ENCODE peak calls at places on chromosome 16, in seven cellular contexts. V, U, W, R, A, P and E are unnamed samples.

GRCh38 chr16:86667035-86667434 is 88.7 kb downstream of the FOXL1 start:
- DNase-seq in W (no peak), R (no peak), P (no peak), V (no peak), U (peak), A (no peak), E (no peak)

GRCh38 chr16:2152695-2153506 is 2.7 kb upstream of the TRAF7 start:
- DNase-seq in U (no peak), V (peak), R (peak), A (peak), P (no peak), W (peak), E (no peak)

GRCh38 chr16:81634380-81635121 is 144.5 kb upstream of the PLCG2 start:
- DNase-seq in V (no peak), A (peak), U (peak), R (no peak), P (no peak), W (no peak), E (no peak)

GRCh38 chr16:80509872-80510271 is 30.9 kb upstream of the DYNLRB2 start:
- DNase-seq in U (no peak), V (no peak), W (no peak), A (no peak), P (no peak), R (no peak), E (no peak)

GRCh38 chr16:83725313-83725712 is 82.5 kb upstream of the HSBP1 start:
- DNase-seq in A (no peak), V (no peak), P (no peak), U (no peak), R (no peak), W (no peak), E (no peak)

GRCh38 chr16:71626858-71627213 is 852 bp downstream of the MARVELD3 start:
- DNase-seq in W (peak), A (no peak), U (no peak), V (no peak), P (peak), R (peak), E (no peak)

GRCh38 chr16:69924777-69925191 is 26.4 kb upstream of the CLEC18A start:
- DNase-seq in W (peak), U (peak), R (peak), P (peak), V (peak), A (peak), E (no peak)

GRCh38 chr16:1526608-1527555 is 6.6 kb upstream of the TMEM204 start:
- DNase-seq in R (no peak), U (no peak), A (no peak), V (no peak), P (no peak), W (no peak), E (no peak)

GRCh38 chr16:87499189-87499486 is 6.3 kb upstream of the ZCCHC14 start:
- DNase-seq in W (no peak), U (peak), V (peak), A (peak), R (peak), P (no peak), E (no peak)

GRCh38 chr16:28925386-28926228 is 569 bp upstream of the RABEP2 start:
- DNase-seq in V (peak), P (peak), R (peak), W (peak), A (peak), U (peak), E (peak)

GRCh38 chr16:53052519-53053501 is at the start of gene CHD9NB:
- DNase-seq in P (no peak), V (peak), A (peak), W (peak), R (peak), U (peak), E (peak)

GRCh38 chr16:2482181-2483107 is 7.5 kb downstream of the TBC1D24 start:
- DNase-seq in V (peak), A (peak), R (peak), W (peak), U (peak), P (no peak), E (no peak)

GRCh38 chr16:7946142-7946541 is 613.5 kb downstream of the RBFOX1 start:
- DNase-seq in R (no peak), P (no peak), A (no peak), W (no peak), V (no peak), U (no peak), E (no peak)

GRCh38 chr16:1183235-1183907 is 30.5 kb downstream of the CACNA1H start:
- DNase-seq in P (peak), U (peak), V (peak), A (peak), R (no peak), W (peak), E (peak)

GRCh38 chr16:2275476-2276450 is 7.8 kb upstream of the RNPS1 start:
- DNase-seq in R (no peak), U (no peak), V (no peak), W (no peak), A (no peak), P (no peak), E (no peak)

GRCh38 chr16:10519929-10520868 is 60.2 kb downstream of the EMP2 start:
- DNase-seq in A (no peak), W (peak), V (peak), P (no peak), R (no peak), U (no peak), E (no peak)

GRCh38 chr16:901715-902601 is 68.8 kb downstream of the LMF1 start:
- DNase-seq in V (no peak), R (no peak), W (no peak), P (no peak), A (no peak), U (no peak), E (no peak)

GRCh38 chr16:621526-622105 is 9.2 kb upstream of the WFIKKN1 start:
- DNase-seq in V (no peak), A (no peak), W (no peak), U (no peak), P (no peak), R (no peak), E (no peak)

GRCh38 chr16:69270831-69271230 is 40.3 kb upstream of the VPS4A start:
- DNase-seq in P (no peak), V (peak), U (no peak), R (no peak), A (no peak), W (no peak), E (no peak)

GRCh38 chr16:72961115-72961832 is 86.7 kb downstream of the ZFHX3 start:
- DNase-seq in W (no peak), P (peak), V (peak), A (peak), R (no peak), U (peak), E (peak)

GRCh38 chr16:354286-354881 is 1.9 kb upstream of the AXIN1 start:
- DNase-seq in W (no peak), R (peak), U (no peak), A (no peak), V (no peak), P (no peak), E (no peak)

GRCh38 chr16:85075236-85075924 is 36.9 kb downstream of the CIBAR2 start:
- DNase-seq in R (no peak), W (no peak), V (no peak), U (no peak), A (no peak), P (no peak), E (no peak)

GRCh38 chr16:79185681-79186080 is 414.9 kb downstream of the MAF start:
- DNase-seq in V (no peak), U (no peak), P (no peak), W (no peak), A (no peak), R (no peak), E (no peak)

GRCh38 chr16:79767597-79768280 is 167.2 kb upstream of the MAF start:
- DNase-seq in V (peak), A (peak), W (peak), P (no peak), R (peak), U (peak), E (no peak)

GRCh38 chr16:67664871-67665270 is 1.7 kb downstream of the ENKD1 start:
- DNase-seq in R (no peak), W (peak), U (no peak), V (no peak), A (no peak), P (no peak), E (no peak)

GRCh38 chr16:67666032-67666537 is 465 bp downstream of the ENKD1 start:
- DNase-seq in U (peak), V (peak), R (no peak), A (no peak), P (peak), W (peak), E (no peak)

GRCh38 chr16:67664258-67664657 is 2.3 kb downstream of the ENKD1 start:
- DNase-seq in A (no peak), R (no peak), P (no peak), V (no peak), U (no peak), W (peak), E (no peak)

GRCh38 chr16:67666538-67667433 is at the start of the genes C16orf86 and ENKD1:
- DNase-seq in U (peak), A (peak), W (peak), V (peak), R (peak), P (peak), E (peak)

GRCh38 chr16:67665598-67665997 is 952 bp downstream of the ENKD1 start:
- DNase-seq in W (no peak), U (no peak), A (no peak), P (no peak), R (no peak), V (no peak), E (no peak)
- H3K4me3 ChIP-seq in W (peak), U (peak), A (peak), P (peak), R (peak), V (peak), E (no peak)

DNA sequence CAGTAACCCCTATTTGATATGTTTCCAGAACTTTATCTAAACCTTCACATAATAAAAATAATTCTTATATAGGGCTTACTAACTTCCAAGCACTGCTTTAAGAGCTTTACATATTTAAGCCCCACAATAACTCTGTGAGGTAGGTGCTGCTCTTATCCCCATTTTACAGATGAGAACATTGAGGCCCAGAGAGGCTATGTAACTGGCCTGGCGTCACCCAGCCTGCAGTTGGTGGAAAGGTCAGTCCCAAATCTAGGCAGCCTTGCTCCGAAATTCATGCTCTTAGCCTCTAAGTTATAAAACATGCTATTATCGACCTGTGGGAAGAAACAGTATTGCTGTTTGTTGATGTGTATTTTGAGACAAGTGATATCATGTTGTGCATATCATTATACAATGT is 9.0 kb downstream of the NLRC5 start:
- DNase-seq in P (no peak), R (no peak), W (no peak), V (no peak), A (no peak), U (no peak), E (no peak)
- H3K4me3 ChIP-seq in P (no peak), R (no peak), W (no peak), V (no peak), A (no peak), U (no peak), E (no peak)

GRCh38 chr16:11913425-11914079 is 2.2 kb downstream of the GSPT1 start:
- DNase-seq in A (peak), U (peak), P (no peak), V (peak), R (peak), W (no peak), E (peak)
- H3K4me3 ChIP-seq in A (peak), U (peak), P (peak), V (peak), R (peak), W (no peak), E (no peak)

GRCh38 chr16:16131204-16131603 is 92.1 kb downstream of the ABCC6 start:
- DNase-seq in A (no peak), W (no peak), P (no peak), R (no peak), U (no peak), V (no peak), E (no peak)
- H3K4me3 ChIP-seq in A (no peak), W (no peak), P (no peak), R (no peak), U (no peak), V (no peak), E (no peak)

DNA sequence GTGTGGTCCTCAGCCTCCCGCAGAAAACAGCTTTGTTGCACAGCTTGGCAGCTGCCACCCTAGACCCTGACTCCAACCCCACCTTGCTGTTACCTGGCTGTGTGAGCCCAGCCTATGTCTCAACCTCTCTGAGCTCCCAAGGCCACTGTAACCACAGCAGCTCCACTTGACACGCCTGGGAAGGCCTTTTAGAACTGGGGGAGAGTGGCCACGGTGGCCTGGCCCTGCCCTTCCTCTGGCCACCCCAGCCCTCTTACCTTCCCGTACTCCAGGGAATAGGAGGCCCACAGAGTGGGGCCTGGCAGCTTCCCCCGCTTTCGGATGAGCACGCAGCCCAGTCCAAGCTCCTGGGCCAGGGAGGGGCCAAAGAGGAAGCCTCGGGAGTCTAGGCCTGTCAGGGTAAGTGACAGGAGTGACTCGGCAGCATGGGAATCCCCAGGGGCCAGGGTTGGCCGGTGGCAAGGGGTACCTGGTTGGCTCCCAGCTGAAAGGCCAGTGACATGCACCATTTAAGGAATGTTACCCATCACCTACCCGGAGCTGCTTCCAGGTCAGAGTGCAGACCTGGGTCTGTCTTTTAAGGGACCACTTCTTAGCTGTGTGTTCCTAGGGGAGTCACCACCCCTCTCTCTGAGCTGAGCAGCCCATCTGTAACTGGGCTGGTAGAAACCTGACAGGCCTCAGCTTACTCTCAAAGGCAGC is 1.4 kb downstream of the APRT start:
- DNase-seq in P (peak), W (no peak), V (peak), U (no peak), R (peak), A (no peak), E (peak)
- H3K4me3 ChIP-seq in P (peak), W (no peak), V (peak), U (peak), R (peak), A (peak), E (no peak)

GRCh38 chr16:57479422-57480126 is 6.7 kb downstream of the DOK4 start:
- DNase-seq in R (peak), A (peak), V (peak), U (peak), W (no peak), P (peak), E (no peak)
- H3K4me3 ChIP-seq in R (peak), A (peak), V (peak), U (peak), W (no peak), P (peak), E (peak)

DNA sequence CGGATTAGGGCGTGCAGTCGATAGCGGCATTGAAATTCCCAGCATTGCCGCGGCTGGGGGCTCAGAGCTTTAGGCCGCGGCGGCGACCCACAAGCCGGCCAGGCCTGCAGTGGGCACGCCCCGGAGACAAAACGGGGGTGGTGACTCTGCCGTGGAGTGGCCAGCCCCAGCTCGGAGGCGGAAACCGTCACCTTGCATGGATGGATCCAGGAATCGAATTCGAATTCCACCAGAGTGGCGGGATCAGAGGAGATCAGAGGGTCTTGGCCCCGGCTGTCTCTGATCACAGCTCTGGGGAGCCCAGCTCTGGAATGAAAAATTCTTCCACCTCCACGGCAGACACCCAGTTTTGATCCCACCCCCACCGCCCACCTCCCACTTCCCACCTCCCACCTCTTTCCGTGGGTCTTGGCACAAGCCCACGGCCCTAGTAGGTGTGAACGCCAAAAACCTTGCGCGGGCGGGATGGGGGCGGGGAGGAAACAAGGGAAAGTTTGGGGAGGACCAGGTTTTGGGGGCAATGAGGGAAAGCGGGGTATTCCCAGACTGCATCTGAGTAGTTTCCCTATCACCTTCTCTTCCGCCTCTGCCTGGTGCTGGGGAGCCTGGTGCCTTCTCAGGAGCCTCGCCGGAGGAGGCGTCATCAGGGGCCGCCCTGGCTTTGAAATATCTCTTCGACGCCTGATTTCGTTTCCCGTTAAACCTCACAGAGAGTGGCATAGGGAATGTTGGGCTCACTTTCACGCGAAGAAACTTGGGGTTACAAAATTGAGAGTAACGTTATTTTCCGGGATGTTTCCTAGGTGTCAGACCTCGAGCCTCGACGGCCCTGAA is 1.4 kb upstream of the IRX3 start:
- DNase-seq in R (no peak), W (no peak), A (no peak), P (no peak), V (peak), U (no peak), E (no peak)
- H3K4me3 ChIP-seq in R (peak), W (no peak), A (no peak), P (peak), V (peak), U (peak), E (no peak)